ENCODE peak calls at places on chromosomes 6 and 20, in four cellular contexts. J is sigmoid colon, F is psoas muscle, B is fibroblast of lung. R is an unnamed sample.

GRCh38 chr20:20761302-20761701 is 48.9 kb upstream of the RALGAPA2 start:
- DNase-seq in J (no peak), F (no peak), B (no peak), R (no peak)

GRCh38 chr20:62804632-62805364 is at the start of gene OGFR:
- DNase-seq in J (peak; percentile 87), F (peak; percentile 80), B (peak; percentile 50), R (peak; percentile 94)

GRCh38 chr6:117906905-117907599 is at the start of gene SLC35F1:
- DNase-seq in B (peak; percentile 22), J (no peak), F (peak; percentile 58), R (no peak)

GRCh38 chr20:9792674-9793073 is 46.2 kb downstream of the PAK5 start:
- DNase-seq in B (no peak), F (no peak), J (no peak), R (no peak)

GRCh38 chr20:51306521-51307358 is 235.8 kb downstream of the NFATC2 start:
- DNase-seq in F (peak; percentile 83), J (peak; percentile 81), B (peak; percentile 67), R (peak; percentile 92)

GRCh38 chr6:166784691-166785090 is 157.6 kb upstream of the RPS6KA2 start:
- DNase-seq in J (no peak), F (no peak), B (no peak), R (no peak)

GRCh38 chr20:15834857-15835256 is 738.4 kb downstream of the KIF16B start:
- DNase-seq in J (no peak), B (no peak), F (no peak), R (no peak)

GRCh38 chr20:7883309-7883708 is 56.9 kb downstream of the HAO1 start:
- DNase-seq in J (no peak), F (no peak), B (no peak), R (no peak)

GRCh38 chr20:2408111-2408510 is 27.4 kb downstream of the TGM6 start:
- DNase-seq in J (no peak), B (no peak), F (no peak), R (no peak)

GRCh38 chr6:76861403-76861802 is 601.9 kb downstream of the HTR1B start:
- DNase-seq in F (no peak), J (no peak), B (no peak), R (no peak)

GRCh38 chr20:46543033-46543432 is 7.4 kb downstream of the OCSTAMP start:
- DNase-seq in J (no peak), F (no peak), B (no peak), R (no peak)

GRCh38 chr6:37507690-37508421 is 8.2 kb upstream of the CCDC167 start:
- DNase-seq in J (no peak), B (no peak), F (no peak), R (peak; percentile 28)

GRCh38 chr20:50188879-50189680 is 1.6 kb upstream of the CEBPB start:
- DNase-seq in J (no peak), F (no peak), B (no peak), R (peak; percentile 84)

GRCh38 chr20:51396365-51396909 is 146.1 kb downstream of the NFATC2 start:
- DNase-seq in J (no peak), B (no peak), F (no peak), R (peak; percentile 36)

GRCh38 chr20:50363027-50363426 is 147.2 kb upstream of the PTPN1 start:
- DNase-seq in B (no peak), J (no peak), F (no peak), R (no peak)

GRCh38 chr6:154766993-154767392 is 33.8 kb downstream of the SCAF8 start:
- DNase-seq in F (no peak), B (no peak), J (no peak), R (no peak)

GRCh38 chr6:145483191-145483996 is 251.9 kb downstream of the EPM2A start:
- DNase-seq in J (no peak), B (no peak), F (no peak), R (no peak)

GRCh38 chr6:15246217-15247211 is 645 bp downstream of the JARID2 start:
- DNase-seq in J (no peak), F (no peak), B (peak; percentile 42), R (peak; percentile 25)

GRCh38 chr6:20252311-20252710 is 40.0 kb upstream of the MBOAT1 start:
- DNase-seq in F (no peak), B (no peak), J (no peak), R (no peak)

GRCh38 chr6:56491606-56492328 is 150.9 kb downstream of the DST start:
- DNase-seq in F (no peak), J (no peak), B (peak; percentile 39), R (no peak)

GRCh38 chr6:152605342-152605741 is 31.8 kb downstream of the SYNE1 start:
- DNase-seq in B (no peak), J (no peak), F (no peak), R (no peak)

GRCh38 chr6:27836783-27837635 is 75.2 kb downstream of the OR2B2 start:
- DNase-seq in F (peak; percentile 54), J (peak; percentile 72), B (peak; percentile 91), R (peak; percentile 87)

GRCh38 chr6:21665101-21665435 is 71.5 kb downstream of the SOX4 start:
- DNase-seq in B (no peak), F (no peak), J (no peak), R (no peak)

GRCh38 chr6:22447191-22447590 is 122.2 kb upstream of the HDGFL1 start:
- DNase-seq in J (no peak), B (no peak), F (peak; percentile 46), R (no peak)

GRCh38 chr20:20259534-20259933 is 108.4 kb upstream of the INSM1 start:
- DNase-seq in B (no peak), J (no peak), F (no peak), R (no peak)

GRCh38 chr6:37319156-37319555 is 34.6 kb upstream of the RNF8 start:
- DNase-seq in B (no peak), F (no peak), J (no peak), R (no peak)

GRCh38 chr6:139655783-139656705 is 281.6 kb upstream of the CITED2 start:
- DNase-seq in F (no peak), J (no peak), B (no peak), R (no peak)

DNA sequence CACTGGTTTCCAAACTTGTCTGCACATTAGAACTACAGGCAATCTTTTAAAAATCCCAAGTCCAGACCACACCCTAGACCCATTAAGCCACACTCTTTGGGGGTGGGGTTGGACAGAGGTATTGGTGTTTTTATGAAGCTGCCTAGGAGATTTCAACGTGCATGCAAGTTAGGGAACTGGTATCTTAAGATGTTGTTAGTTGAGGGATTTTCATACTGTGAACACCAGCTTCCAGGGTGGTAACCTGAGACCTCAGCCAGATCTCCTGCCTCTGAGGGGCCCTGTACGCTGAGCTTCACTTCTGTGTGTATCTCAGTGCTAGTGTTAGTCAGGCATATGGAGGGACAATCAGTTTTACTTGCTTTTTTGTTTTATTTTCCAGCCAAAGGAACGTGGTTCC is 138.0 kb downstream of the UTRN start:
- DNase-seq in J (no peak), B (no peak), F (no peak), R (no peak)
- H3K27ac ChIP-seq in J (no peak overlapping the region), B (no peak overlapping the region), F (no peak overlapping the region), R (no peak overlapping the region)

DNA sequence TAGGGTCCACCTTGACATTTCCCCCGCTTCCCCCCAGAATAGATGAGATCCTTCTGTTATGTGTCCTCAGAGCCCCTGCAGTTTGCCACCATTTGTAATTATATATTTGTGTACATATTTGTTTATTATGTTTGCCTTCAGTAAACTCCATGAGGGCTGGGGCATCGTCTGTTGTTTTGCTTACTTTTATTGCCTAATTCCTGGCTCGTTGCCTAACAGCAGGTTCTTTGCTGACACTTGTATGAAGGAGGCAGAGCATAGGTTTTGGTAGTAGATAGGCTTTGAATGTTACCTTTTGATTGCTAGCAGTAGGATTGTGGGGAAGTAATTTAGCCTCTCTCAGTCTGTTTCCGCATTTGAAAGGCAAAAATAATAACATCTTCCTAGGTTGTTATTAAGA is 9.9 kb downstream of the MAP3K4 start:
- DNase-seq in J (no peak), B (no peak), F (no peak), R (no peak)
- H3K27ac ChIP-seq in J (no peak overlapping the region), B (no peak overlapping the region), F (no peak overlapping the region), R (no peak overlapping the region)

GRCh38 chr20:45372241-45372640 is 5.9 kb downstream of the TP53TG5 start:
- DNase-seq in B (no peak), F (no peak), J (no peak), R (no peak)
- H3K27ac ChIP-seq in B (no peak overlapping the region), F (no peak overlapping the region), J (peak overlapping the region; percentile 83), R (no peak overlapping the region)

GRCh38 chr6:5493806-5494205 is 232.5 kb downstream of the FARS2 start:
- DNase-seq in B (no peak), J (no peak), F (no peak), R (no peak)

GRCh38 chr6:5486214-5486613 is 224.9 kb downstream of the FARS2 start:
- DNase-seq in B (no peak), J (no peak), F (no peak), R (no peak)

GRCh38 chr6:5492356-5492755 is 231.0 kb downstream of the FARS2 start:
- DNase-seq in F (no peak), J (no peak), B (no peak), R (no peak)

GRCh38 chr6:5484692-5485091 is 223.4 kb downstream of the FARS2 start:
- DNase-seq in B (no peak), J (no peak), F (no peak), R (no peak)

GRCh38 chr6:5490495-5491069 is 229.3 kb downstream of the FARS2 start:
- DNase-seq in J (no peak), F (no peak), B (no peak), R (no peak)
- H3K27ac ChIP-seq in J (no peak overlapping the region), F (no peak overlapping the region), B (no peak overlapping the region), R (no peak overlapping the region)

GRCh38 chr6:105193647-105194046 is 13.8 kb upstream of the POPDC3 start:
- DNase-seq in F (no peak), B (peak; percentile 86), J (no peak), R (no peak)
- H3K27ac ChIP-seq in F (peak overlapping the region; percentile 58), B (no peak overlapping the region), J (no peak overlapping the region), R (no peak overlapping the region)

GRCh38 chr6:111873178-111874029 is at the start of gene FYN:
- DNase-seq in B (peak; percentile 95), J (peak; percentile 99), F (peak; percentile 98), R (peak; percentile 99)
- H3K27ac ChIP-seq in B (peak within 1 kb of the TSS; percentile 61), J (peak within 1 kb of the TSS; percentile 91), F (peak within 1 kb of the TSS; percentile 62), R (peak within 1 kb of the TSS; percentile 86)

DNA sequence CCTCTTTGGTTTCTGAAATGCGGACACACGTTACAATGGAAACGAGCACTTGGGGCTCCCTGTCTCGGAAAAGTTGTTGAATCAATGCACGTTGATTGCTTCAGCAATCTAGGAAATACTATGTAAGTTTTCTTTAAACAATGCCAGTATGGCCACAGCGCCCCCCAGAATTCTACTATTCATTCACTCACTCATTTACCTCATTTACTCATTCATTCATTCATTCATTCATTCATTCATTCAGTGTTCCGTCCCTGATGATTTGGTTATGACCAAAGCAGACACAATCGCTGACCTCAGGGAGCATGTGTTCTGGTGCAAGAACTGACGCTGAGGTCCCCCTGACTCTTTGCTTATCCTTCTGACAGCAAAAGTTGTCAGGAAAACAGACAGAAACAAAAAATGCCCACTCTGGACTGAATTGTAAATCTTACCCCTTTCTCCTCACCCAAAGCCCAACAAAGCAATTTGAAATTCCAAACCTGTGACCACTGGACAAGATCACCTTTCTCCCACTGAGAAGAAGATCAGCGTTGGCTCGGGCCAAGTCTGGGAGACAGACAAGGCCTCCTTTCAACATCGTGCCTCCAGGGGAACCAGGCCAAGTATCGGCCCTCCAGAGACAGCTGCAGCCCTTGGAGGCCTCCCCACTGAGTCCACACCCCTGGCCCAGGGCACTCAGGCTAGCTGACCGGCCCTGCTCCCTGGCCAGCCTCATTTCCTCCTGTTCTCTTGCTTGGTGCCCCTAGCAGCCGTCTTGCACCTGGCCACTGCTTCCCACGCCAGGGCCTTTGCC is 15.0 kb upstream of the PMEPA1 start:
- DNase-seq in F (peak; percentile 83), J (no peak), B (no peak), R (no peak)
- H3K27ac ChIP-seq in F (peak overlapping the region; percentile 50), J (no peak overlapping the region), B (no peak overlapping the region), R (no peak overlapping the region)

R was measured in spleen.